ENCODE peak calls at places on chromosomes 11 and 22, in six cellular contexts. I is AG10803; R is fibroblast of lung; U is stimulated activated CD4-positive, alpha-beta T cell treated with anti-CD3 and anti-CD28 coated beads, Interleukin-12 subunit alpha, Interleukin-12 subunit beta, amount 100 ng/mL, for 48 hours; V is uterus; O is coronary artery. K is an unnamed sample.
A peak's percentile ranks its signal among the peaks of the same experiment; 100 is the strongest.

GRCh38 chr11:11073996-11074395 is 216.1 kb upstream of the ZBED5 start:
- DNase-seq in I (no peak), R (no peak), U (no peak), V (no peak), O (no peak), K (no peak)

GRCh38 chr11:118435233-118435892 is 929 bp upstream of the KMT2A start:
- DNase-seq in I (peak; percentile 23), R (peak; percentile 37), U (no peak), V (peak; percentile 46), O (peak; percentile 75), K (peak; percentile 31)

GRCh38 chr11:11618973-11619435 is 2.8 kb downstream of the GALNT18 start:
- DNase-seq in I (no peak), R (no peak), U (no peak), V (no peak), O (no peak), K (no peak)

GRCh38 chr11:75567971-75568370 is 5.9 kb downstream of the SERPINH1 start:
- DNase-seq in I (no peak), R (no peak), U (no peak), V (no peak), O (no peak), K (no peak)

GRCh38 chr11:70205049-70205725 is 2.1 kb downstream of the FADD start:
- DNase-seq in I (peak; percentile 13), R (no peak), U (no peak), V (no peak), O (no peak), K (no peak)

GRCh38 chr11:47155914-47156313 is 20.8 kb downstream of the ARFGAP2 start:
- DNase-seq in I (no peak), R (no peak), U (no peak), V (no peak), O (no peak), K (no peak)

GRCh38 chr22:50305658-50306566 is 1.5 kb downstream of the PLXNB2 start:
- DNase-seq in I (peak; percentile 98), R (peak; percentile 92), U (no peak), V (peak; percentile 86), O (peak; percentile 93), K (peak; percentile 86)

GRCh38 chr11:15192007-15192556 is 77.4 kb downstream of the INSC start:
- DNase-seq in I (no peak), R (no peak), U (no peak), V (no peak), O (no peak), K (no peak)

GRCh38 chr11:102238287-102238894 is 78.9 kb upstream of the BIRC3 start:
- DNase-seq in I (no peak), R (no peak), U (no peak), V (no peak), O (no peak), K (no peak)

GRCh38 chr22:39674536-39674935 is 104.0 kb downstream of the CACNA1I start:
- DNase-seq in I (no peak), R (no peak), U (no peak), V (no peak), O (no peak), K (no peak)

GRCh38 chr11:9760180-9760550 is 96.3 kb downstream of the SWAP70 start:
- DNase-seq in I (peak; percentile 99), R (peak; percentile 98), U (no peak), V (peak; percentile 94), O (peak; percentile 91), K (peak; percentile 97)

GRCh38 chr11:114280696-114281095 is 15.5 kb upstream of the NNMT start:
- DNase-seq in I (peak; percentile 96), R (peak; percentile 81), U (no peak), V (peak; percentile 54), O (no peak), K (peak; percentile 58)

GRCh38 chr11:18706330-18707243 is 8.0 kb downstream of the TMEM86A start:
- DNase-seq in I (no peak), R (peak; percentile 53), U (no peak), V (peak; percentile 74), O (no peak), K (peak; percentile 71)

GRCh38 chr11:39443424-39444022 is 2015.9 kb downstream of the LRRC4C start:
- DNase-seq in I (no peak), R (no peak), U (no peak), V (no peak), O (no peak), K (no peak)

GRCh38 chr11:91585035-91585801 is 639.4 kb upstream of the FAT3 start:
- DNase-seq in I (no peak), R (no peak), U (no peak), V (no peak), O (no peak), K (no peak)

GRCh38 chr11:69442807-69443137 is 38.7 kb upstream of the LINC01488 start:
- DNase-seq in I (peak; percentile 88), R (peak; percentile 37), U (no peak), V (peak; percentile 34), O (no peak), K (peak; percentile 66)

GRCh38 chr11:76657139-76657823 is 13.3 kb downstream of the LRRC32 start:
- DNase-seq in I (no peak), R (no peak), U (no peak), V (no peak), O (peak; percentile 72), K (peak; percentile 75)

GRCh38 chr11:7495997-7496545 is 10.8 kb downstream of the OLFML1 start:
- DNase-seq in I (no peak), R (no peak), U (no peak), V (no peak), O (no peak), K (no peak)

GRCh38 chr11:58905716-58906547 is 33.4 kb upstream of the GLYATL1 start:
- DNase-seq in I (peak; percentile 90), R (peak; percentile 94), U (no peak), V (peak; percentile 21), O (no peak), K (peak; percentile 64)

K was measured in tibial artery.